ENCODE peak calls at places on chromosomes 5 and 9, in four cellular contexts. T, W, X and V are unnamed samples.

GRCh38 chr5:82018462-82018861 is 46.6 kb downstream of the ATG10 start:
- DNase-seq in T (no peak), W (no peak), X (no peak), V (no peak)

GRCh38 chr9:91179237-91180138 is 182.2 kb downstream of the AUH start:
- DNase-seq in T (no peak), W (no peak), X (no peak), V (no peak)

GRCh38 chr5:35879649-35880048 is 23.0 kb downstream of the IL7R start:
- DNase-seq in T (no peak), W (no peak), X (no peak), V (no peak)

GRCh38 chr5:91950328-91950727 is 567.2 kb upstream of the ARRDC3 start:
- DNase-seq in T (no peak), W (no peak), X (no peak), V (no peak)

GRCh38 chr5:100644206-100644605 is 109.0 kb downstream of the FAM174A start:
- DNase-seq in T (no peak), W (no peak), X (no peak), V (no peak)

GRCh38 chr5:103801681-103802080 is 239.1 kb upstream of the NUDT12 start:
- DNase-seq in T (no peak), W (no peak), X (no peak), V (no peak)

GRCh38 chr9:135588886-135589595 is 27.5 kb downstream of the PAEP start:
- DNase-seq in T (no peak), W (no peak), X (no peak), V (no peak)

GRCh38 chr5:142960309-142960696 is 190.1 kb downstream of the ARHGAP26 start:
- DNase-seq in T (no peak), W (no peak), X (no peak), V (no peak)

GRCh38 chr5:97163360-97163764 is 19.7 kb downstream of the RIOK2 start:
- DNase-seq in T (no peak), W (no peak), X (no peak), V (no peak)

GRCh38 chr9:81634915-81635516 is 54.3 kb downstream of the TLE1 start:
- DNase-seq in T (no peak), W (no peak), X (no peak), V (no peak)

GRCh38 chr5:9269024-9269423 is 276.9 kb downstream of the SEMA5A start:
- DNase-seq in T (no peak), W (no peak), X (no peak), V (no peak)

GRCh38 chr9:133347515-133347984 is 381 bp downstream of the MED22 start:
- DNase-seq in T (peak), W (peak), X (no peak), V (no peak)

GRCh38 chr5:128228506-128228905 is 144.9 kb downstream of the SLC12A2 start:
- DNase-seq in T (no peak), W (no peak), X (no peak), V (no peak)

GRCh38 chr5:136067422-136067821 is 38.6 kb downstream of the TGFBI start:
- DNase-seq in T (no peak), W (no peak), X (no peak), V (no peak)

GRCh38 chr5:167716376-167716775 is 575.1 kb upstream of the WWC1 start:
- DNase-seq in T (no peak), W (no peak), X (no peak), V (no peak)

GRCh38 chr5:56466136-56466816 is 233.1 kb upstream of the ANKRD55 start:
- DNase-seq in T (no peak), W (no peak), X (no peak), V (no peak)

GRCh38 chr9:127586537-127586936 is 25.5 kb upstream of the STXBP1 start:
- DNase-seq in T (no peak), W (peak), X (no peak), V (no peak)

GRCh38 chr5:126499742-126500396 is 76.7 kb downstream of the GRAMD2B start:
- DNase-seq in T (no peak), W (peak), X (no peak), V (no peak)

GRCh38 chr5:178265746-178266145 is 33.1 kb upstream of the PHYKPL start:
- DNase-seq in T (no peak), W (no peak), X (no peak), V (no peak)

GRCh38 chr5:28403846-28404245 is 1365.5 kb upstream of the CDH9 start:
- DNase-seq in T (no peak), W (no peak), X (no peak), V (no peak)

GRCh38 chr5:132070460-132071337 is 2.9 kb upstream of the CSF2 start:
- DNase-seq in T (no peak), W (no peak), X (no peak), V (no peak)

GRCh38 chr9:88013607-88014006 is 39.3 kb upstream of the CDK20 start:
- DNase-seq in T (no peak), W (no peak), X (no peak), V (no peak)

GRCh38 chr9:20340161-20340861 is 282.0 kb downstream of the MLLT3 start:
- DNase-seq in T (no peak), W (no peak), X (no peak), V (no peak)

GRCh38 chr5:125050926-125051325 is 304.5 kb upstream of the ZNF608 start:
- DNase-seq in T (no peak), W (no peak), X (no peak), V (no peak)

GRCh38 chr9:121992571-121993212 is 100.4 kb downstream of the TTLL11 start:
- DNase-seq in T (no peak), W (peak), X (no peak), V (no peak)

GRCh38 chr5:133533541-133533940 is 78.8 kb downstream of the FSTL4 start:
- DNase-seq in T (no peak), W (no peak), X (no peak), V (no peak)

GRCh38 chr5:137195483-137195882 is 303.6 kb downstream of the SPOCK1 start:
- DNase-seq in T (no peak), W (no peak), X (no peak), V (no peak)

GRCh38 chr5:158991391-158991790 is 108.3 kb downstream of the EBF1 start:
- DNase-seq in T (no peak), W (no peak), X (no peak), V (no peak)

GRCh38 chr5:170173227-170173626 is 59.6 kb upstream of the C5orf58 start:
- DNase-seq in T (no peak), W (no peak), X (no peak), V (no peak)